ENCODE peak calls at places on chromosome 1, in ten cellular contexts. E is IMR-90, Q is astrocyte, X is neural progenitor cell, D is H1, R is fibroblast of lung, K is MM.1S, G is OCI-LY7, A is PC-9, I is GM23248. F is an unnamed sample.

GRCh38 chr1:186043276-186043675 is 309.1 kb downstream of the HMCN1 start:
- DNase-seq in E (no peak), Q (no peak), X (no peak), D (no peak), R (no peak), K (no peak), G (no peak), A (no peak), I (no peak), F (no peak)

GRCh38 chr1:109133815-109134214 is 19.9 kb downstream of the ELAPOR1 start:
- DNase-seq in E (no peak), Q (no peak), X (no peak), D (no peak), R (no peak), K (no peak), G (peak; percentile 60), A (no peak), I (peak; percentile 11), F (no peak)

GRCh38 chr1:209319549-209319948 is 264.0 kb upstream of the CAMK1G start:
- DNase-seq in E (peak; percentile 18), Q (no peak), X (no peak), D (no peak), R (peak; percentile 18), K (no peak), G (no peak), A (no peak), I (peak; percentile 38), F (no peak)

GRCh38 chr1:22238356-22239224 is 95.7 kb upstream of the WNT4 start:
- DNase-seq in E (no peak), Q (no peak), X (no peak), D (no peak), R (no peak), K (no peak), G (no peak), A (no peak), I (no peak), F (no peak)

GRCh38 chr1:63073530-63074306 is 248.6 kb upstream of the FOXD3 start:
- DNase-seq in E (no peak), Q (no peak), X (peak; percentile 39), D (peak; percentile 60), R (no peak), K (no peak), G (no peak), A (no peak), I (peak; percentile 20), F (peak; percentile 73)

GRCh38 chr1:159916240-159917051 is 8.9 kb downstream of the TAGLN2 start:
- DNase-seq in E (peak; percentile 91), Q (peak; percentile 84), X (peak; percentile 84), D (no peak), R (peak; percentile 89), K (no peak), G (no peak), A (peak; percentile 98), I (peak; percentile 85), F (peak; percentile 77)

GRCh38 chr1:121586369-121587229 is 401.8 kb downstream of the SRGAP2C start:
- DNase-seq in E (no peak), Q (no peak), X (peak; percentile 27), D (peak; percentile 61), R (no peak), K (no peak), G (no peak), A (peak; percentile 49), I (no peak), F (peak; percentile 57)

GRCh38 chr1:76763678-76764077 is 103.6 kb upstream of the ST6GALNAC5 start:
- DNase-seq in E (no peak), Q (no peak), X (no peak), D (no peak), R (no peak), K (no peak), G (no peak), A (no peak), I (no peak), F (no peak)

GRCh38 chr1:6601049-6601864 is 1.4 kb downstream of the KLHL21 start:
- DNase-seq in E (peak; percentile 97), Q (peak; percentile 88), X (peak; percentile 43), D (peak; percentile 58), R (peak; percentile 92), K (peak; percentile 86), G (peak; percentile 55), A (peak; percentile 90), I (peak; percentile 99), F (peak; percentile 67)
- H3K4me2 ChIP-seq in E (peak overlapping the region; percentile 68), Q (peak overlapping the region; percentile 94), X (peak overlapping the region; percentile 99), D (peak overlapping the region; percentile 91), R (peak overlapping the region; percentile 95), K (peak overlapping the region; percentile 81), G (peak overlapping the region; percentile 82), A (peak overlapping the region; percentile 99), I (peak overlapping the region; percentile 86), F (peak overlapping the region; percentile 81)

GRCh38 chr1:238738942-238739341 is 647.4 kb upstream of the CHRM3 start:
- DNase-seq in E (no peak), Q (peak; percentile 6), X (peak; percentile 20), D (no peak), R (peak; percentile 10), K (no peak), G (no peak), A (no peak), I (no peak), F (no peak)
- H3K27ac ChIP-seq in E (no peak overlapping the region), Q (no peak overlapping the region), X (no peak overlapping the region), D (no peak overlapping the region), R (no peak overlapping the region), K (no peak overlapping the region), G (no peak overlapping the region), A (no peak overlapping the region), I (no peak overlapping the region), F (no peak overlapping the region)

DNA sequence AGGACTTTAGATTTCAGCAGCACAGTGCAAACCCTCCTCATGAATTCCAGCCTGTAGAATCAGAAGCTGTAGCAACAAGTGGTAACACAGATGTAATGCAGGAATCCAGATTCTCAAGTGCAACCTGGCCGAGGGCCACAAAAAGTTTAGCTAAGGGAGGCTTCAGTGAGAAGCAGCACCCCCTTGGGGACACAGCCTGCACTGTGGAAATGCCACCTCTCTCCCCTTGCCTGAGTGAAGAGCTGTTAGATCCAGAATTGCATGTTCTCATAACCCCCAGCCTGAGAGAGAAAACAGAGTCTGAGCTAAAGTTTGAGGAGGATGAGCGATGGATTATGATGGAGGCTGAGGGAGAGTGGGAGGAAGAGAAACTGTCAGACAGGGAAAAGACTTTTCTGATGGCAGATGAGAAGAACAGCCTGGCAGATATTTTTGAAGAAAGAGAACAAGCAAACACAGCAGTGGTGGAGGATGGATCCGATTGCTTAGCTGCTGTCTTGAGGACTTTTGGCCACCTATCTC is 80.5 kb upstream of the BMP8A start:
- DNase-seq in E (peak; percentile 94), Q (peak; percentile 88), X (peak; percentile 72), D (no peak), R (peak; percentile 91), K (peak; percentile 86), G (peak; percentile 80), A (peak; percentile 86), I (peak; percentile 98), F (peak; percentile 84)
- H4K20me1 ChIP-seq in E (peaks cover 58% of the 10 kb centered on the region), Q (peaks cover 59% of the 10 kb centered on the region), X (peaks cover 82% of the 10 kb centered on the region), D (peaks cover 12% of the 10 kb centered on the region), R (no peaks in the 10 kb centered on the region), K (no peaks in the 10 kb centered on the region), G (peaks cover 28% of the 10 kb centered on the region), A (peaks cover 14% of the 10 kb centered on the region), I (peaks cover 19% of the 10 kb centered on the region), F (peaks cover 34% of the 10 kb centered on the region)

GRCh38 chr1:19354531-19354981 is 42.4 kb downstream of the SLC66A1 start:
- DNase-seq in E (no peak), Q (no peak), X (no peak), D (no peak), R (no peak), K (no peak), G (no peak), A (no peak), I (no peak), F (no peak)
- H3K4me2 ChIP-seq in E (no peak overlapping the region), Q (no peak overlapping the region), X (no peak overlapping the region), D (peak overlapping the region; percentile 63), R (no peak overlapping the region), K (no peak overlapping the region), G (no peak overlapping the region), A (no peak overlapping the region), I (no peak overlapping the region), F (peak overlapping the region; percentile 58)

F was measured in GM23338.